ENCODE peak calls at places on chromosomes 2 and 18, in eight cellular contexts. A is stimulated activated CD4-positive, alpha-beta T cell treated with anti-CD3 and anti-CD28 coated beads, Interleukin-1b, Interleukin-23, amount 100 ng/mL, for 48 hours; T is HCEC 1CT; L is head of caudate nucleus; N is EL; K is SJSA1; X is midbrain; Q is NAMALWA. D is an unnamed sample.

GRCh38 chr2:166957686-166958085 is 69.4 kb downstream of the XIRP2 start:
- DNase-seq in A (no peak), T (peak), L (no peak), N (no peak), K (no peak), X (no peak), Q (no peak), D (no peak)

GRCh38 chr18:78082776-78083175 is 833.1 kb downstream of the GALR1 start:
- DNase-seq in A (no peak), T (no peak), L (no peak), N (no peak), K (no peak), X (no peak), Q (no peak), D (no peak)

GRCh38 chr2:43539436-43539835 is 56.4 kb downstream of the THADA start:
- DNase-seq in A (no peak), T (no peak), L (no peak), N (no peak), K (no peak), X (no peak), Q (no peak), D (no peak)

GRCh38 chr2:28590496-28591301 is 94.8 kb downstream of the PLB1 start:
- DNase-seq in A (no peak), T (no peak), L (no peak), N (no peak), K (no peak), X (no peak), Q (no peak), D (no peak)

GRCh38 chr2:68385907-68386287 is 20.8 kb downstream of the PLEK start:
- DNase-seq in A (no peak), T (no peak), L (no peak), N (no peak), K (no peak), X (no peak), Q (no peak), D (no peak)

GRCh38 chr2:156021326-156022040 is 311.0 kb downstream of the NR4A2 start:
- DNase-seq in A (no peak), T (no peak), L (no peak), N (no peak), K (no peak), X (no peak), Q (no peak), D (no peak)

GRCh38 chr2:224838335-224838734 is 122.2 kb upstream of the CCDC195 start:
- DNase-seq in A (no peak), T (peak), L (no peak), N (peak), K (no peak), X (no peak), Q (no peak), D (no peak)

GRCh38 chr18:55779711-55780590 is 192.0 kb upstream of the TCF4 start:
- DNase-seq in A (no peak), T (no peak), L (peak), N (peak), K (no peak), X (peak), Q (peak), D (peak)

GRCh38 chr2:212900715-212901114 is 250.7 kb downstream of the IKZF2 start:
- DNase-seq in A (no peak), T (no peak), L (no peak), N (no peak), K (no peak), X (no peak), Q (no peak), D (no peak)

GRCh38 chr2:129912871-129913694 is 66.4 kb upstream of the RAB6C start:
- DNase-seq in A (no peak), T (no peak), L (no peak), N (no peak), K (peak), X (no peak), Q (no peak), D (no peak)

GRCh38 chr2:218405365-218406208 is 5.9 kb downstream of the CTDSP1 start:
- DNase-seq in A (no peak), T (no peak), L (no peak), N (no peak), K (no peak), X (no peak), Q (peak), D (peak)

GRCh38 chr2:101793277-101793969 is 95.9 kb downstream of the MAP4K4 start:
- DNase-seq in A (no peak), T (no peak), L (peak), N (no peak), K (no peak), X (peak), Q (no peak), D (peak)

GRCh38 chr2:99380376-99381010 is 43.3 kb downstream of the EIF5B start:
- DNase-seq in A (no peak), T (no peak), L (no peak), N (peak), K (no peak), X (no peak), Q (no peak), D (no peak)